ENCODE peak calls at places on chromosome 13, in five cellular contexts. V is ovary, R is cardiac fibroblast, P is NCI-H774, U is fibroblast of the aortic adventitia. X is an unnamed sample.

GRCh38 chr13:51033431-51034185 is 77.5 kb downstream of the C13orf42 start:
- DNase-seq in V (no peak), U (peak; percentile 43), R (no peak), P (no peak), X (no peak)

GRCh38 chr13:89925107-89925506 is 1422.4 kb upstream of the MIR17HG start:
- DNase-seq in U (peak; percentile 1), V (no peak), R (peak; percentile 55), P (no peak), X (no peak)

GRCh38 chr13:23621316-23621645 is 51.1 kb downstream of the TNFRSF19 start:
- DNase-seq in U (peak; percentile 42), V (no peak), P (no peak), R (peak; percentile 57), X (peak; percentile 90)

GRCh38 chr13:110734561-110734960 is 21.1 kb downstream of the ING1 start:
- DNase-seq in P (no peak), V (no peak), R (no peak), U (no peak), X (no peak)

GRCh38 chr13:24271611-24272451 is 37.5 kb upstream of the C1QTNF9 start:
- DNase-seq in V (peak; percentile 93), P (no peak), R (peak; percentile 87), U (peak; percentile 71), X (peak; percentile 80)

GRCh38 chr13:24540236-24541126 is 27.9 kb upstream of the PARP4 start:
- DNase-seq in P (no peak), U (no peak), V (no peak), R (peak; percentile 26), X (no peak)

GRCh38 chr13:72489751-72490150 is 237.7 kb downstream of the MZT1 start:
- DNase-seq in P (no peak), U (no peak), V (no peak), R (no peak), X (no peak)

GRCh38 chr13:24406524-24406923 is 97.1 kb downstream of the C1QTNF9 start:
- DNase-seq in U (no peak), R (no peak), P (no peak), V (no peak), X (no peak)

GRCh38 chr13:65336916-65337315 is 1893.2 kb downstream of the PCDH9 start:
- DNase-seq in U (peak; percentile 5), P (no peak), R (peak; percentile 90), V (no peak), X (peak; percentile 46)

X was measured in EH.